ENCODE peak calls at places on chromosomes 4 and X, in seven cellular contexts. Z is LoVo; R is coronary artery; M is stimulated activated CD8-positive, alpha-beta memory T cell treated with anti-CD3 and anti-CD28 coated beads, Interleukin-12 subunit alpha, Interleukin-12 subunit beta, amount 100 ng/mL, for 4 hours; K is kidney; O is hepatic stellate cell; U is suprapubic skin. S is an unnamed sample.

GRCh38 chr4:38781854-38782261 is 932 bp downstream of the TLR10 start:
- DNase-seq in M (no peak), O (no peak), Z (no peak), R (no peak), U (no peak), K (no peak), S (no peak)

GRCh38 chrX:153685179-153685536 is 2.6 kb upstream of the SLC6A8 start:
- DNase-seq in M (no peak), R (peak; percentile 60), Z (no peak), O (no peak), U (no peak), K (peak; percentile 62), S (no peak)

GRCh38 chr4:48642421-48643144 is 137.5 kb downstream of the FRYL start:
- DNase-seq in Z (no peak), U (no peak), M (no peak), K (no peak), O (no peak), R (no peak), S (no peak)

GRCh38 chr4:5708171-5708828 is at the start of gene EVC2:
- DNase-seq in R (peak; percentile 86), K (peak; percentile 92), O (peak; percentile 72), M (peak; percentile 3), Z (no peak), U (peak; percentile 88), S (peak; percentile 66)

GRCh38 chr4:96787766-96788165 is 947.9 kb downstream of the PDHA2 start:
- DNase-seq in U (no peak), R (no peak), M (no peak), K (no peak), Z (no peak), O (no peak), S (no peak)

GRCh38 chrX:154368630-154369452 is 5.6 kb downstream of the FLNA start:
- DNase-seq in R (peak; percentile 89), O (peak; percentile 85), U (peak; percentile 90), Z (peak; percentile 84), M (peak; percentile 92), K (peak; percentile 95), S (peak; percentile 65)

GRCh38 chr4:108120789-108121188 is 47.9 kb downstream of the LEF1 start:
- DNase-seq in U (no peak), Z (no peak), O (no peak), K (no peak), R (no peak), M (no peak), S (no peak)

GRCh38 chr4:128241425-128241913 is 46.1 kb downstream of the PGRMC2 start:
- DNase-seq in M (no peak), R (no peak), O (peak; percentile 63), U (no peak), K (no peak), Z (peak; percentile 49), S (no peak)

GRCh38 chr4:81447551-81448266 is 24.0 kb downstream of the RASGEF1B start:
- DNase-seq in Z (no peak), M (no peak), K (no peak), U (no peak), O (no peak), R (no peak), S (no peak)

GRCh38 chrX:55357236-55357635 is 92.5 kb upstream of the PAGE3 start:
- DNase-seq in Z (no peak), U (no peak), R (no peak), M (no peak), K (no peak), O (no peak), S (no peak)

GRCh38 chr4:150078041-150078995 is at the start of gene DCLK2:
- DNase-seq in Z (peak; percentile 32), U (peak; percentile 82), O (peak; percentile 89), R (peak; percentile 89), K (peak; percentile 91), M (no peak), S (peak; percentile 59)

GRCh38 chrX:132435222-132435621 is 53.6 kb downstream of the MBNL3 start:
- DNase-seq in M (no peak), Z (no peak), U (no peak), R (no peak), O (no peak), K (no peak), S (no peak)

GRCh38 chrX:48068096-48068887 is 3.1 kb downstream of the ZNF630 start:
- DNase-seq in M (no peak), R (no peak), O (no peak), U (no peak), Z (no peak), K (no peak), S (no peak)

GRCh38 chr4:147831452-147832192 is 99.7 kb downstream of the ARHGAP10 start:
- DNase-seq in M (no peak), O (peak; percentile 77), K (no peak), R (no peak), U (no peak), Z (peak; percentile 78), S (no peak)

GRCh38 chr4:180617203-180617602 is 1626.0 kb upstream of the TENM3 start:
- DNase-seq in Z (peak; percentile 3), U (no peak), R (no peak), O (no peak), M (no peak), K (no peak), S (no peak)

GRCh38 chr4:185265942-185266341 is 56.5 kb downstream of the SNX25 start:
- DNase-seq in Z (no peak), K (no peak), R (no peak), O (no peak), U (no peak), M (no peak), S (no peak)

GRCh38 chr4:1113311-1114009 is at the start of gene RNF212:
- DNase-seq in K (peak; percentile 83), R (no peak), M (peak; percentile 22), U (no peak), Z (no peak), O (peak; percentile 66), S (peak; percentile 27)

GRCh38 chr4:13905543-13905942 is 278.0 kb upstream of the BOD1L1 start:
- DNase-seq in U (no peak), R (no peak), Z (no peak), O (no peak), K (no peak), M (no peak), S (no peak)

GRCh38 chr4:54230479-54231418 is 1.7 kb downstream of the PDGFRA start:
- DNase-seq in O (peak; percentile 55), M (no peak), U (peak; percentile 86), R (peak; percentile 85), Z (no peak), K (peak; percentile 77), S (no peak)

GRCh38 chr4:132767901-132768300 is 381.2 kb upstream of the PCDH10 start:
- DNase-seq in O (no peak), U (no peak), R (no peak), M (no peak), K (no peak), Z (no peak), S (no peak)

GRCh38 chrX:105063743-105064142 is 156.8 kb downstream of the TEX13A start:
- DNase-seq in R (no peak), Z (no peak), U (no peak), O (no peak), K (no peak), M (no peak), S (no peak)

GRCh38 chr4:8185280-8185679 is 13.8 kb upstream of the SH3TC1 start:
- DNase-seq in K (no peak), Z (no peak), M (no peak), U (no peak), O (peak; percentile 83), R (no peak), S (no peak)

GRCh38 chrX:120453985-120454384 is 15.1 kb downstream of the LAMP2 start:
- DNase-seq in K (no peak), R (no peak), Z (no peak), M (no peak), O (peak; percentile 11), U (no peak), S (no peak)

GRCh38 chr4:169103966-169104412 is 93.9 kb upstream of the CBR4 start:
- DNase-seq in K (no peak), Z (no peak), U (no peak), O (no peak), R (no peak), M (no peak), S (no peak)